ENCODE peak calls at places on chromosomes 4 and X, in eight cellular contexts. One of them, this sample, is unnamed.

GRCh38 chr4:169225812-169226211 is 44.9 kb downstream of the SH3RF1 start:
- DNase-seq in A673: no peak
- DNase-seq in H9: no peak
- DNase-seq in mesendoderm: no peak
- DNase-seq in mammary epithelial cell: peak; percentile 53
- DNase-seq in body of pancreas: no peak
- DNase-seq in endodermal cell: no peak
- DNase-seq in aorta: no peak
- DNase-seq in this sample: no peak

GRCh38 chrX:123818243-123818642 is 41.6 kb upstream of the XIAP start:
- DNase-seq in A673: no peak
- DNase-seq in H9: no peak
- DNase-seq in mesendoderm: no peak
- DNase-seq in mammary epithelial cell: peak; percentile 96
- DNase-seq in body of pancreas: no peak
- DNase-seq in endodermal cell: no peak
- DNase-seq in aorta: no peak
- DNase-seq in this sample: no peak

GRCh38 chr4:3285558-3286334 is 7.1 kb upstream of the RGS12 start:
- DNase-seq in A673: no peak
- DNase-seq in H9: peak; percentile 30
- DNase-seq in mesendoderm: peak; percentile 6
- DNase-seq in mammary epithelial cell: peak; percentile 80
- DNase-seq in body of pancreas: no peak
- DNase-seq in endodermal cell: no peak
- DNase-seq in aorta: peak; percentile 81
- DNase-seq in this sample: no peak

GRCh38 chr4:163758032-163758431 is 263.5 kb downstream of the TMA16 start:
- DNase-seq in A673: peak; percentile 20
- DNase-seq in H9: no peak
- DNase-seq in mesendoderm: no peak
- DNase-seq in mammary epithelial cell: no peak
- DNase-seq in body of pancreas: no peak
- DNase-seq in endodermal cell: no peak
- DNase-seq in aorta: no peak
- DNase-seq in this sample: no peak

GRCh38 chr4:182449960-182450359 is 206.8 kb downstream of the TENM3 start:
- DNase-seq in A673: no peak
- DNase-seq in H9: no peak
- DNase-seq in mesendoderm: no peak
- DNase-seq in mammary epithelial cell: no peak
- DNase-seq in body of pancreas: no peak
- DNase-seq in endodermal cell: no peak
- DNase-seq in aorta: no peak
- DNase-seq in this sample: no peak

GRCh38 chr4:73742776-73743175 is 2.4 kb downstream of the CXCL8 start:
- DNase-seq in A673: no peak
- DNase-seq in H9: no peak
- DNase-seq in mesendoderm: no peak
- DNase-seq in mammary epithelial cell: peak; percentile 46
- DNase-seq in body of pancreas: no peak
- DNase-seq in endodermal cell: no peak
- DNase-seq in aorta: no peak
- DNase-seq in this sample: no peak

GRCh38 chr4:124483043-124483906 is 229.3 kb downstream of the ANKRD50 start:
- DNase-seq in A673: peak; percentile 67
- DNase-seq in H9: peak; percentile 45
- DNase-seq in mesendoderm: peak; percentile 94
- DNase-seq in mammary epithelial cell: no peak
- DNase-seq in body of pancreas: no peak
- DNase-seq in endodermal cell: peak; percentile 85
- DNase-seq in aorta: no peak
- DNase-seq in this sample: no peak

GRCh38 chr4:3262208-3263052 is 13.5 kb downstream of the MSANTD1 start:
- DNase-seq in A673: no peak
- DNase-seq in H9: no peak
- DNase-seq in mesendoderm: no peak
- DNase-seq in mammary epithelial cell: no peak
- DNase-seq in body of pancreas: peak; percentile 5
- DNase-seq in endodermal cell: no peak
- DNase-seq in aorta: peak; percentile 35
- DNase-seq in this sample: no peak

GRCh38 chrX:43552703-43553102 is 103.4 kb upstream of the MAOA start:
- DNase-seq in A673: no peak
- DNase-seq in H9: no peak
- DNase-seq in mesendoderm: no peak
- DNase-seq in mammary epithelial cell: no peak
- DNase-seq in body of pancreas: no peak
- DNase-seq in endodermal cell: no peak
- DNase-seq in aorta: no peak
- DNase-seq in this sample: no peak

GRCh38 chrX:39823848-39824247 is 273.9 kb downstream of the BCOR start:
- DNase-seq in A673: peak; percentile 22
- DNase-seq in H9: no peak
- DNase-seq in mesendoderm: no peak
- DNase-seq in mammary epithelial cell: no peak
- DNase-seq in body of pancreas: no peak
- DNase-seq in endodermal cell: peak; percentile 74
- DNase-seq in aorta: no peak
- DNase-seq in this sample: no peak

GRCh38 chrX:77493677-77494553 is 46.7 kb downstream of the FGF16 start:
- DNase-seq in A673: peak; percentile 92
- DNase-seq in H9: peak; percentile 85
- DNase-seq in mesendoderm: peak; percentile 94
- DNase-seq in mammary epithelial cell: peak; percentile 23
- DNase-seq in body of pancreas: no peak
- DNase-seq in endodermal cell: peak; percentile 91
- DNase-seq in aorta: no peak
- DNase-seq in this sample: no peak

GRCh38 chr4:136203199-136203598 is 1329.1 kb downstream of the PCDH18 start:
- DNase-seq in A673: no peak
- DNase-seq in H9: peak; percentile 28
- DNase-seq in mesendoderm: no peak
- DNase-seq in mammary epithelial cell: no peak
- DNase-seq in body of pancreas: no peak
- DNase-seq in endodermal cell: peak; percentile 71
- DNase-seq in aorta: no peak
- DNase-seq in this sample: no peak

GRCh38 chr4:31370866-31371465 is 650.8 kb downstream of the PCDH7 start:
- DNase-seq in A673: peak; percentile 79
- DNase-seq in H9: no peak
- DNase-seq in mesendoderm: peak; percentile 73
- DNase-seq in mammary epithelial cell: peak; percentile 12
- DNase-seq in body of pancreas: no peak
- DNase-seq in endodermal cell: no peak
- DNase-seq in aorta: no peak
- DNase-seq in this sample: no peak

GRCh38 chrX:140432328-140433025 is 72.4 kb downstream of the SOX3 start:
- DNase-seq in A673: no peak
- DNase-seq in H9: no peak
- DNase-seq in mesendoderm: no peak
- DNase-seq in mammary epithelial cell: no peak
- DNase-seq in body of pancreas: peak; percentile 74
- DNase-seq in endodermal cell: no peak
- DNase-seq in aorta: no peak
- DNase-seq in this sample: no peak

GRCh38 chrX:9884031-9884779 is 83.0 kb upstream of the CLDN34 start:
- DNase-seq in A673: no peak
- DNase-seq in H9: no peak
- DNase-seq in mesendoderm: no peak
- DNase-seq in mammary epithelial cell: no peak
- DNase-seq in body of pancreas: no peak
- DNase-seq in endodermal cell: no peak
- DNase-seq in aorta: no peak
- DNase-seq in this sample: no peak

GRCh38 chr4:103011378-103012025 is 8.0 kb downstream of the SLC9B1 start:
- DNase-seq in A673: no peak
- DNase-seq in H9: no peak
- DNase-seq in mesendoderm: peak; percentile 53
- DNase-seq in mammary epithelial cell: peak; percentile 65
- DNase-seq in body of pancreas: peak; percentile 93
- DNase-seq in endodermal cell: peak; percentile 55
- DNase-seq in aorta: no peak
- DNase-seq in this sample: no peak

DNA sequence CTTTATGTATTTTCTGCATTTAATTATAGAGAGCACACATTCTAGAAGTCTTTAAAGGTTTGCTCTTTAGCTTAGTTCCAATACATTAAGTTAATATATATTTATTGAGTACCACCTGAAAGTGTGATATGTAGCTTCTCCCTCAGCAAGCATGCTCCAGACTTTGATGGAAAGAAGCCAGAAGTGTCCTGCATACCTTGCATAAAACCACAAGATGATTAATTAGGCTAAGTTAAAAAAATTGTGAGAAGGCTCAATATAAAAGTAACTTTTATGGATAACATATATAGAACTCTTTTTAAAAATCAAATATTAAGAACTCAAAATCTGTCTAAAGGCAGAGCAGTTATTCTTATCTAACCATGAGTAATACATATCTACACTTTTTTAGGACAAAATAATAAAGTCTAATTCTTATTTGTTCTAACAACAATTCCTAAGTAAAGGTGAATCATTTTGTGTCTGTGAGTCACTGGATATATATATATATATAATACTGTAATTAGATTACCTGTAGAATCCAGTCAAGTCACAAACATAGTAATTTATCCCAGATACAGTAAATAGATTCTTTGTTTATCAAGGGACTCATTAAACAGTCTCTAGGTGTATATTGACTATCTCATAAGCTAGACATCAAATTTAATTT is 51.2 kb downstream of the INTS12 start:
- DNase-seq in A673: no peak
- DNase-seq in H9: no peak
- DNase-seq in mesendoderm: no peak
- DNase-seq in mammary epithelial cell: peak; percentile 62
- DNase-seq in body of pancreas: no peak
- DNase-seq in endodermal cell: no peak
- DNase-seq in aorta: no peak
- DNase-seq in this sample: no peak
- H3K27ac ChIP-seq in A673: no peak overlapping the region
- H3K27ac ChIP-seq in H9: no peak overlapping the region
- H3K27ac ChIP-seq in mesendoderm: no peak overlapping the region
- H3K27ac ChIP-seq in mammary epithelial cell: no peak overlapping the region
- H3K27ac ChIP-seq in body of pancreas: no peak overlapping the region
- H3K27ac ChIP-seq in endodermal cell: no peak overlapping the region
- H3K27ac ChIP-seq in aorta: no peak overlapping the region
- H3K27ac ChIP-seq in this sample: no peak overlapping the region

DNA sequence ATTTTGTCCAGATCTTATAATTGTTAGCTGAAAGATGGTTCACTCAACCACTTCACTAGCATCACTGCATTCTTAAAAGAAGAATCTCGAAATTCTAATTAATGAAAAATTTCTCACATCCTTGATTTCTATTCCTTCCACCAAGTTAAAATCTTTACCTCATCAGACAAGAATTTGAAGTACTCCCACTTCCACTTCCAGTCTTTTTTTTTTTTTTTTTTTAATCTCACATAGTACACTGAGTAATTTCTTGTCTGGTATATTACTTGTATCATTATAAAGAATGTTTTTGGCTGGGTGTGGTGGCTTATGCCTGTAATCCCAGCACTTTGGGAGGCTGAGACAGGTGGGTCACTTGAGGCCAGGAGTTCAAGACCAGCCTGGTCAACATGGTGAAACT is 73.2 kb downstream of the FBXW7 start:
- DNase-seq in A673: no peak
- DNase-seq in H9: no peak
- DNase-seq in mesendoderm: peak; percentile 65
- DNase-seq in mammary epithelial cell: peak; percentile 6
- DNase-seq in body of pancreas: no peak
- DNase-seq in endodermal cell: no peak
- DNase-seq in aorta: no peak
- DNase-seq in this sample: no peak
- H3K4me1 ChIP-seq in A673: peaks cover 36% of the 10 kb centered on the region
- H3K4me1 ChIP-seq in H9: no peaks in the 10 kb centered on the region
- H3K4me1 ChIP-seq in mesendoderm: peaks cover 7% of the 10 kb centered on the region
- H3K4me1 ChIP-seq in mammary epithelial cell: no peaks in the 10 kb centered on the region
- H3K4me1 ChIP-seq in body of pancreas: peaks cover 7% of the 10 kb centered on the region
- H3K4me1 ChIP-seq in endodermal cell: no peaks in the 10 kb centered on the region
- H3K4me1 ChIP-seq in aorta: no peaks in the 10 kb centered on the region
- H3K4me1 ChIP-seq in this sample: peaks cover 32% of the 10 kb centered on the region

GRCh38 chr4:88605744-88606143 is 13.5 kb downstream of the HERC3 start:
- DNase-seq in A673: no peak
- DNase-seq in H9: no peak
- DNase-seq in mesendoderm: no peak
- DNase-seq in mammary epithelial cell: no peak
- DNase-seq in body of pancreas: no peak
- DNase-seq in endodermal cell: no peak
- DNase-seq in aorta: no peak
- DNase-seq in this sample: no peak
- H3K27ac ChIP-seq in A673: no peak overlapping the region
- H3K27ac ChIP-seq in H9: no peak overlapping the region
- H3K27ac ChIP-seq in mesendoderm: no peak overlapping the region
- H3K27ac ChIP-seq in mammary epithelial cell: peak overlapping the region; percentile 61
- H3K27ac ChIP-seq in body of pancreas: no peak overlapping the region
- H3K27ac ChIP-seq in endodermal cell: no peak overlapping the region
- H3K27ac ChIP-seq in aorta: no peak overlapping the region
- H3K27ac ChIP-seq in this sample: no peak overlapping the region

GRCh38 chr4:42716996-42717395 is 60.1 kb upstream of the ATP8A1 start:
- DNase-seq in A673: no peak
- DNase-seq in H9: no peak
- DNase-seq in mesendoderm: no peak
- DNase-seq in mammary epithelial cell: no peak
- DNase-seq in body of pancreas: no peak
- DNase-seq in endodermal cell: no peak
- DNase-seq in aorta: no peak
- DNase-seq in this sample: no peak
- H3K4me1 ChIP-seq in A673: no peaks in the 10 kb centered on the region
- H3K4me1 ChIP-seq in H9: no peaks in the 10 kb centered on the region
- H3K4me1 ChIP-seq in mesendoderm: peaks cover 2% of the 10 kb centered on the region
- H3K4me1 ChIP-seq in mammary epithelial cell: no peaks in the 10 kb centered on the region
- H3K4me1 ChIP-seq in body of pancreas: no peaks in the 10 kb centered on the region
- H3K4me1 ChIP-seq in endodermal cell: no peaks in the 10 kb centered on the region
- H3K4me1 ChIP-seq in aorta: no peaks in the 10 kb centered on the region
- H3K4me1 ChIP-seq in this sample: no peaks in the 10 kb centered on the region

DNA sequence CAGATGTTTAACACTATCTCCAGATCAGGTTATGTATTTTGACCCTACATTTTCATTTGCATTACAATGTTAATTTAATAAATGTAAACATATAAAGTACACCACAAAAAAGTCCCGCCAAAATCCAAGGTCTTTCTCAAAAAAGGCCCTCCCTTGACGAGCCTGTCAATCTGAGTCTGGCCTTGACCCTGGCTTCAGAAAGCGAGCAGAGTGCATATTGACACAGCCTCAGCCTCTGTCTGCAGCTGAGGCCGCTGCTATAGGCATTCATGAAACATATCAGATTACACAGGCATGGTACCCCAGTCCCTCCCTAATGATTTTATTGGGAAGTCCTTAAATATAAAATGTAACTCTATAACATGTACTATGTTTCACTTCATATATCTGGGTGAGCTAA is 6.2 kb downstream of the MBNL3 start:
- DNase-seq in A673: no peak
- DNase-seq in H9: no peak
- DNase-seq in mesendoderm: no peak
- DNase-seq in mammary epithelial cell: no peak
- DNase-seq in body of pancreas: no peak
- DNase-seq in endodermal cell: no peak
- DNase-seq in aorta: no peak
- DNase-seq in this sample: no peak
- H3K27ac ChIP-seq in A673: no peak overlapping the region
- H3K27ac ChIP-seq in H9: no peak overlapping the region
- H3K27ac ChIP-seq in mesendoderm: no peak overlapping the region
- H3K27ac ChIP-seq in mammary epithelial cell: no peak overlapping the region
- H3K27ac ChIP-seq in body of pancreas: no peak overlapping the region
- H3K27ac ChIP-seq in endodermal cell: no peak overlapping the region
- H3K27ac ChIP-seq in aorta: no peak overlapping the region
- H3K27ac ChIP-seq in this sample: no peak overlapping the region

GRCh38 chrX:4314586-4314985 is 601.1 kb upstream of the PRKX start:
- DNase-seq in A673: no peak
- DNase-seq in H9: no peak
- DNase-seq in mesendoderm: no peak
- DNase-seq in mammary epithelial cell: no peak
- DNase-seq in body of pancreas: no peak
- DNase-seq in endodermal cell: no peak
- DNase-seq in aorta: no peak
- DNase-seq in this sample: no peak
- H3K4me1 ChIP-seq in A673: no peaks in the 10 kb centered on the region
- H3K4me1 ChIP-seq in H9: peaks cover 7% of the 10 kb centered on the region
- H3K4me1 ChIP-seq in mesendoderm: no peaks in the 10 kb centered on the region
- H3K4me1 ChIP-seq in mammary epithelial cell: no peaks in the 10 kb centered on the region
- H3K4me1 ChIP-seq in body of pancreas: no peaks in the 10 kb centered on the region
- H3K4me1 ChIP-seq in endodermal cell: no peaks in the 10 kb centered on the region
- H3K4me1 ChIP-seq in aorta: no peaks in the 10 kb centered on the region
- H3K4me1 ChIP-seq in this sample: no peaks in the 10 kb centered on the region